ENCODE peak calls at places on chromosomes 13 and 19, in six cellular contexts. One of them, this sample, is unnamed.

GRCh38 chr19:12777217-12778019 is 2.1 kb upstream of the HOOK2 start:
- DNase-seq in EH: peak; percentile 75
- DNase-seq in cardiac muscle cell: peak; percentile 84
- DNase-seq in effector memory CD4-positive, alpha-beta T cell: peak; percentile 70
- DNase-seq in aorta: peak; percentile 95
- DNase-seq in astrocyte of the spinal cord: peak; percentile 85
- DNase-seq in this sample: peak; percentile 91

GRCh38 chr19:16062789-16063188 is 13.5 kb upstream of the TPM4 start:
- DNase-seq in EH: peak; percentile 48
- DNase-seq in cardiac muscle cell: peak; percentile 56
- DNase-seq in effector memory CD4-positive, alpha-beta T cell: peak; percentile 63
- DNase-seq in aorta: peak; percentile 83
- DNase-seq in astrocyte of the spinal cord: no peak
- DNase-seq in this sample: no peak

GRCh38 chr19:16619456-16619855 is 8.5 kb downstream of the MED26 start:
- DNase-seq in EH: peak; percentile 6
- DNase-seq in cardiac muscle cell: no peak
- DNase-seq in effector memory CD4-positive, alpha-beta T cell: no peak
- DNase-seq in aorta: no peak
- DNase-seq in astrocyte of the spinal cord: no peak
- DNase-seq in this sample: no peak

GRCh38 chr19:18932216-18932841 is 8.7 kb downstream of the HOMER3 start:
- DNase-seq in EH: peak; percentile 49
- DNase-seq in cardiac muscle cell: peak; percentile 51
- DNase-seq in effector memory CD4-positive, alpha-beta T cell: peak; percentile 79
- DNase-seq in aorta: peak; percentile 95
- DNase-seq in astrocyte of the spinal cord: peak; percentile 54
- DNase-seq in this sample: peak; percentile 40

GRCh38 chr13:35342440-35342839 is 134.0 kb downstream of the MAB21L1 start:
- DNase-seq in EH: no peak
- DNase-seq in cardiac muscle cell: no peak
- DNase-seq in effector memory CD4-positive, alpha-beta T cell: no peak
- DNase-seq in aorta: no peak
- DNase-seq in astrocyte of the spinal cord: no peak
- DNase-seq in this sample: no peak

GRCh38 chr13:20191311-20191901 is 1.3 kb downstream of the GJB2 start:
- DNase-seq in EH: no peak
- DNase-seq in cardiac muscle cell: peak; percentile 26
- DNase-seq in effector memory CD4-positive, alpha-beta T cell: no peak
- DNase-seq in aorta: no peak
- DNase-seq in astrocyte of the spinal cord: no peak
- DNase-seq in this sample: no peak

GRCh38 chr13:98226520-98226919 is 49.5 kb upstream of the RNF113B start:
- DNase-seq in EH: no peak
- DNase-seq in cardiac muscle cell: no peak
- DNase-seq in effector memory CD4-positive, alpha-beta T cell: no peak
- DNase-seq in aorta: no peak
- DNase-seq in astrocyte of the spinal cord: no peak
- DNase-seq in this sample: no peak

GRCh38 chr13:23610966-23611486 is 40.8 kb downstream of the TNFRSF19 start:
- DNase-seq in EH: peak; percentile 45
- DNase-seq in cardiac muscle cell: peak; percentile 81
- DNase-seq in effector memory CD4-positive, alpha-beta T cell: no peak
- DNase-seq in aorta: no peak
- DNase-seq in astrocyte of the spinal cord: peak; percentile 75
- DNase-seq in this sample: no peak

GRCh38 chr19:17086129-17086528 is 10.6 kb downstream of the MYO9B start:
- DNase-seq in EH: no peak
- DNase-seq in cardiac muscle cell: no peak
- DNase-seq in effector memory CD4-positive, alpha-beta T cell: no peak
- DNase-seq in aorta: no peak
- DNase-seq in astrocyte of the spinal cord: no peak
- DNase-seq in this sample: no peak